ENCODE peak calls at places on chromosome 4, in five cellular contexts. O is neural progenitor cell, L is IMR-90, R is SK-N-SH, N is endothelial cell of umbilical vein. V is an unnamed sample.
A peak's percentile ranks its signal among the peaks of the same experiment; 100 is the strongest.

GRCh38 chr4:151152033-151152432 is 52.6 kb downstream of the RPS3A start:
- DNase-seq in N (no peak), R (no peak), L (no peak), O (no peak), V (no peak)

GRCh38 chr4:188960411-188961093 is 821.3 kb downstream of the TRIML1 start:
- DNase-seq in N (no peak), L (peak; percentile 47), R (no peak), O (no peak), V (no peak)

GRCh38 chr4:181613210-181613609 is 630.0 kb upstream of the TENM3 start:
- DNase-seq in N (no peak), L (no peak), R (no peak), O (no peak), V (no peak)

GRCh38 chr4:62118558-62118957 is 918.4 kb downstream of the ADGRL3 start:
- DNase-seq in O (no peak), L (no peak), R (no peak), N (no peak), V (no peak)

GRCh38 chr4:188018262-188018661 is 22.7 kb downstream of the ZFP42 start:
- DNase-seq in N (no peak), O (no peak), R (no peak), L (no peak), V (no peak)

GRCh38 chr4:26252349-26252748 is 68.5 kb upstream of the RBPJ start:
- DNase-seq in L (no peak), N (no peak), R (no peak), O (no peak), V (no peak)

GRCh38 chr4:184262901-184263300 is 45.2 kb upstream of the ENPP6 start:
- DNase-seq in O (no peak), L (peak; percentile 53), N (no peak), R (no peak), V (peak; percentile 4)

GRCh38 chr4:74440356-74440755 is 4.6 kb upstream of the AREG start:
- DNase-seq in L (no peak), N (no peak), O (no peak), R (peak; percentile 16), V (no peak)

GRCh38 chr4:99471896-99472295 is 36.8 kb upstream of the ADH7 start:
- DNase-seq in L (no peak), R (no peak), O (no peak), N (no peak), V (no peak)

GRCh38 chr4:80948161-80948560 is 82.3 kb upstream of the BMP3 start:
- DNase-seq in O (no peak), N (no peak), R (no peak), L (no peak), V (no peak)

GRCh38 chr4:76197971-76198410 is 15.6 kb downstream of the SCARB2 start:
- DNase-seq in N (no peak), L (peak; percentile 69), O (peak; percentile 45), R (peak; percentile 58), V (no peak)

GRCh38 chr4:57124145-57124544 is 14.0 kb upstream of the IGFBP7 start:
- DNase-seq in N (no peak), L (no peak), O (no peak), R (peak; percentile 36), V (no peak)

GRCh38 chr4:126533176-126533575 is 1099.6 kb upstream of the INTU start:
- DNase-seq in O (peak; percentile 59), L (peak; percentile 12), N (no peak), R (no peak), V (no peak)

GRCh38 chr4:113012122-113012725 is 37.2 kb upstream of the ANK2 start:
- DNase-seq in O (no peak), R (peak; percentile 55), L (no peak), N (no peak), V (no peak)

GRCh38 chr4:16123356-16124084 is 39.7 kb upstream of the PROM1 start:
- DNase-seq in O (peak; percentile 49), L (no peak), R (no peak), N (no peak), V (peak; percentile 49)

DNA sequence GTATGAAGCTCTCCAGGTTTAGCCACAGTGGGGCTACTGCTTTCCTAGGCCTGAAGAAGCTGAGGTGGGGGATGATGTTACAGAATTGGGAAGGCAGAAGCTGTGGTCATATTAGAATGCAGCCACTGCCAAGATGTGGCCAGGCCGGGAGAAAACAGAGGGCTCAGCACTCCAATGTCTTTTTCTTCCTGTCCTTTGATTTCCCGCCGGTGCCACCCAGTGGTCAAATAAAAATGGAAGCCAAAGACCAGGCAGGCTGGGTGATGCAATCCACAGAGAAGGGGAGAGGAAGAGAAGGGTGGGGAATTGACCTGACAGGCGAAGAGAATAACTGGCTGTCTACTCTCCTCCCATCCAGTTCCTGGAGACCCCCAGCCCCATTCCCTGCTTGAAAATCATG is 94.9 kb upstream of the SHISA3 start:
- DNase-seq in L (peak; percentile 9), N (peak; percentile 27), O (peak; percentile 52), R (peak; percentile 64), V (peak; percentile 30)
- TF ChIP-seq CTCF in L (peak; percentile 17), N (peak; percentile 16), O (peak; percentile 51), R (peak; percentile 45), V (no peak)

GRCh38 chr4:24799196-24799543 is 3.8 kb downstream of the SOD3 start:
- DNase-seq in O (no peak), L (no peak), N (no peak), R (no peak), V (peak; percentile 15)

GRCh38 chr4:24800273-24800880 is 5.0 kb downstream of the SOD3 start:
- DNase-seq in N (no peak), L (no peak), R (peak; percentile 32), O (peak; percentile 55), V (no peak)

GRCh38 chr4:24802648-24803047 is 7.3 kb downstream of the SOD3 start:
- DNase-seq in O (no peak), N (no peak), R (no peak), L (no peak), V (no peak)

GRCh38 chr4:24799544-24800272 is 4.3 kb downstream of the SOD3 start:
- DNase-seq in O (peak; percentile 47), R (peak; percentile 27), L (no peak), N (no peak), V (no peak)

DNA sequence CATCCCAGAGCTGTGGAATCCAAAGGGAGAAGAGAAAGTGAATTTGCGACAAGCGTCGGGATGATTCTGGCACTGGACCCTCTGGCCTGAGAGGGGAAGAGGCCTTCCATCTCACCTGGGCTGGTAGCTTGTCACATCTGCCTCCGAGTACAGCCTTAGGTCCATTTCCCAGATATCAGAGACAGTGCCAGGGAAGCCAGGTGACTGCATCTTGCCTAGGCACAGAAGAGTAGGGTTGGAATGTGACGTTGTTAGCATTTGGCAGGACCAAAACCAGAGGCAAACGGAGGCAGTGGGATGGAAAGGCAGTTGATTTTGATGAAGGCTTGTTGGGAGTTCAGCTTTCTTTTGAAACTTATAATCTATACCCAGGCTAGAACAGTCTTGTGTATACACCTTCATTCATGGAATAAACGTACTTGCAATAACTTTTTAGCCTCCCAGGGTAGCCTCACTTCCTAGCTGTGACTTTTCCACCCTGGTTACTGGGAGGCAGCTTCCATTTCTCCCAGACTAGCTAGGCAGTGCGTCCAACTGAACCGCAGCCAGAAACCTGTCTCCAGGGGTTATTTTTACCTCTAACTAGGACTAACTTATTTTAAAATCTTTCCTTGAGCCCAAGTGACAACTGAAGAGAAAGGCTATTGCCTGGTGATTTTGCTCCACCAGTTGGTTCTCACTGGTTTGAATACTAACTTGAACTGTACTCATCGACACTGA is 5.9 kb downstream of the SOD3 start:
- DNase-seq in N (no peak), R (no peak), L (no peak), O (no peak), V (no peak)
- H3K4me3 ChIP-seq in N (no peak overlapping the region), R (no peak overlapping the region), L (no peak overlapping the region), O (peak overlapping the region; percentile 50), V (no peak overlapping the region)

DNA sequence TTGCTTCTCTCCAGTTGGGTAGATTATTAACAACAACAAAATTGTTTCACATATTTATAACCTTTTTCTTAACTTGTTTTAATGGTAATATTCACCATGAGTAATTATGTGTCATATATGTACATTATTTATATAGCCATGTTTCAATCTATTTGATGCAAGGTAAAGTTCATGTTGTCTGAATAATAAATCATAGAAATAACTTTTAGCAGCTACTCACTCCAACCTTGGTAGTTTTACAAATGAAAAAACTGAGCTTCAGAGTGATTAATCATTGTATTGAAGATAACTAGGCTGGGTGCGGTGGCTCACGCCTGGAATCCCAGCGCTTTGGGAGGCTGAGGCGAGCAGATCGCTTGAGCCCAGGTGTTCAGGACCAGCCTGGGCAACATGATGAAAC is 46.0 kb downstream of the TMA16 start:
- DNase-seq in O (no peak), N (no peak), R (no peak), L (no peak), V (no peak)
- H3K9ac ChIP-seq in O (no peak overlapping the region), N (no peak overlapping the region), R (no peak overlapping the region), L (no peak overlapping the region), V (no peak overlapping the region)

GRCh38 chr4:56106755-56107154 is 158.0 kb downstream of the CEP135 start:
- DNase-seq in N (no peak), O (no peak), L (no peak), R (peak; percentile 44), V (no peak)

GRCh38 chr4:56118055-56118454 is 169.3 kb downstream of the CEP135 start:
- DNase-seq in N (no peak), L (no peak), O (no peak), R (peak; percentile 56), V (no peak)

GRCh38 chr4:56112377-56112776 is 163.6 kb downstream of the CEP135 start:
- DNase-seq in L (no peak), N (no peak), O (peak; percentile 68), R (no peak), V (no peak)
- TF ChIP-seq CTCF in L (no peak), N (no peak), O (peak; percentile 53), R (no peak), V (no peak)

V was measured in colonic mucosa.